ENCODE peak calls at places on chromosomes 1 and 21, in five cellular contexts. J, Z, F, M and E are unnamed samples.
A peak's percentile ranks its signal among the peaks of the same experiment; 100 is the strongest.

GRCh38 chr1:25869909-25870606 is 5.5 kb downstream of the PAQR7 start:
- DNase-seq in J (no peak), Z (no peak), F (no peak), M (no peak), E (no peak)

GRCh38 chr1:181255270-181255929 is 166.9 kb downstream of the IER5 start:
- DNase-seq in J (no peak), Z (no peak), F (no peak), M (peak; percentile 99), E (no peak)

GRCh38 chr21:35336534-35336933 is 287.4 kb upstream of the RUNX1 start:
- DNase-seq in J (no peak), Z (no peak), F (no peak), M (no peak), E (no peak)

GRCh38 chr1:53016705-53017104 is 45.3 kb upstream of the PODN start:
- DNase-seq in J (no peak), Z (no peak), F (no peak), M (peak; percentile 51), E (no peak)

GRCh38 chr1:59223943-59224639 is 72.8 kb upstream of the FGGY start:
- DNase-seq in J (no peak), Z (no peak), F (no peak), M (no peak), E (no peak)

GRCh38 chr1:162856260-162856659 is 4.7 kb downstream of the CCDC190 start:
- DNase-seq in J (no peak), Z (no peak), F (no peak), M (peak; percentile 97), E (no peak)

GRCh38 chr21:27819299-27819698 is 852.4 kb upstream of the ADAMTS5 start:
- DNase-seq in J (no peak), Z (no peak), F (no peak), M (no peak), E (no peak)

GRCh38 chr1:189431437-189431836 is 1046.2 kb downstream of the BRINP3 start:
- DNase-seq in J (no peak), Z (no peak), F (no peak), M (no peak), E (no peak)

GRCh38 chr21:45378258-45378966 is 26.6 kb upstream of the COL18A1 start:
- DNase-seq in J (no peak), Z (no peak), F (no peak), M (peak; percentile 66), E (no peak)

GRCh38 chr1:93140106-93140505 is 40.1 kb downstream of the TMED5 start:
- DNase-seq in J (no peak), Z (no peak), F (no peak), M (no peak), E (no peak)

GRCh38 chr1:19385869-19386591 is 73.9 kb downstream of the SLC66A1 start:
- DNase-seq in J (peak; percentile 36), Z (no peak), F (no peak), M (peak; percentile 61), E (peak; percentile 84)

GRCh38 chr1:206490643-206491421 is 16.5 kb upstream of the RASSF5 start:
- DNase-seq in J (no peak), Z (no peak), F (no peak), M (no peak), E (no peak)

GRCh38 chr1:78004719-78005346 is at the start of gene DNAJB4:
- DNase-seq in J (peak; percentile 45), Z (peak; percentile 56), F (peak; percentile 69), M (peak; percentile 92), E (peak; percentile 80)